ENCODE peak calls at places on chromosomes 7 and 10, in nine cellular contexts. M is left ventricle myocardium inferior; V is CD4-positive, alpha-beta T cell; A is ovary; Q is breast epithelium; W is dorsolateral prefrontal cortex; F is brain microvascular endothelial cell; Z is lower lobe of right lung; Y is heart left ventricle. S is an unnamed sample. For H3K27me3, the result is how much of the 10 kb centered on the place peaks cover.

GRCh38 chr10:78319371-78319770 is 285.7 kb downstream of the RPS24 start:
- DNase-seq in M (no peak), V (no peak), A (no peak), Q (no peak), W (no peak), F (no peak), Z (no peak), Y (no peak), S (no peak)

GRCh38 chr10:60429084-60429849 is 39.6 kb upstream of the ANK3 start:
- DNase-seq in M (peak), V (no peak), A (no peak), Q (no peak), W (no peak), F (no peak), Z (no peak), Y (no peak), S (no peak)

GRCh38 chr10:131626274-131626673 is 274.5 kb upstream of the PPP2R2D start:
- DNase-seq in M (no peak), V (no peak), A (no peak), Q (no peak), W (no peak), F (no peak), Z (no peak), Y (no peak), S (no peak)

GRCh38 chr10:71608863-71609768 is 110.5 kb downstream of the C10orf105 start:
- DNase-seq in M (peak), V (peak), A (peak), Q (peak), W (peak), F (peak), Z (peak), Y (peak), S (no peak)

GRCh38 chr7:1762238-1762945 is 92.3 kb downstream of the ELFN1 start:
- DNase-seq in M (no peak), V (no peak), A (no peak), Q (peak), W (no peak), F (no peak), Z (no peak), Y (no peak), S (no peak)

GRCh38 chr7:109579876-109580275 is 1010.2 kb downstream of the DNAJB9 start:
- DNase-seq in M (no peak), V (no peak), A (no peak), Q (no peak), W (no peak), F (no peak), Z (no peak), Y (no peak), S (no peak)

GRCh38 chr7:139981533-139981932 is 81.2 kb downstream of the PARP12 start:
- DNase-seq in M (no peak), V (no peak), A (no peak), Q (no peak), W (no peak), F (no peak), Z (no peak), Y (no peak), S (no peak)

GRCh38 chr10:101301111-101301731 is 52.7 kb upstream of the BTRC start:
- DNase-seq in M (no peak), V (no peak), A (no peak), Q (no peak), W (no peak), F (peak), Z (no peak), Y (no peak), S (no peak)

GRCh38 chr10:98253499-98253898 is 14.5 kb downstream of the LOXL4 start:
- DNase-seq in M (no peak), V (no peak), A (no peak), Q (no peak), W (no peak), F (no peak), Z (no peak), Y (no peak), S (no peak)

GRCh38 chr7:27150568-27151340 is 1.6 kb downstream of the HOXA3 start:
- DNase-seq in M (peak), V (peak), A (peak), Q (peak), W (peak), F (peak), Z (peak), Y (peak), S (no peak)

GRCh38 chr7:114944742-114945625 is 23.1 kb downstream of the MDFIC start:
- DNase-seq in M (peak), V (no peak), A (peak), Q (no peak), W (peak), F (peak), Z (peak), Y (peak), S (peak)

GRCh38 chr10:54653518-54653917 is 147.5 kb downstream of the PCDH15 start:
- DNase-seq in M (no peak), V (no peak), A (no peak), Q (no peak), W (no peak), F (no peak), Z (no peak), Y (no peak), S (no peak)

GRCh38 chr7:83427929-83428328 is 221.0 kb downstream of the SEMA3E start:
- DNase-seq in M (no peak), V (no peak), A (no peak), Q (no peak), W (no peak), F (no peak), Z (no peak), Y (no peak), S (no peak)

GRCh38 chr7:14673202-14673601 is 229.3 kb downstream of the DGKB start:
- DNase-seq in M (no peak), V (no peak), A (no peak), Q (no peak), W (no peak), F (no peak), Z (no peak), Y (no peak), S (no peak)

DNA sequence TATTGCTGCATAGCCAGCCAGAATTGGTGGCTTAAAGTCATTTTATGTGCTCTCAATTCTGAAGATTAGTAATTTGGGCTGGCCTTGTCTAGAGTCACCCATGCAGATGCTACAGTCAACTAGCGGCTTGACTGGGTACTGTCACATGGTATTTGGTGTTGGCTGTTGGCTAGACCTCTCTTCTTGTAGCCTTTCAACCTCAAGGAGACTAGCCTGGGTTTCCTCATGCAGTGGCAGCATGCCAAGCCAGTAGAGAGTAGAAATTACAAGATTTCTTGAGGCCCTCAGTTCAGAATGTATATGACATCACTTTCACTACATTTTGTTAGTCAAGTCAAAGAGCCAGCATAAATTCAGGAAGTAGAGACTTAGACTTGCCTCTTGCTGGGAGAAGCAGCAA is 3.7 kb upstream of the ZNF800 start:
- DNase-seq in M (no peak), V (no peak), A (no peak), Q (no peak), W (no peak), F (no peak), Z (peak), Y (peak), S (no peak)
- TF ChIP-seq CTCF in M (no peak), V (no peak), A (no peak), Q (no peak), W (no peak), F (peak), Z (no peak), Y (no peak), S (no peak)

DNA sequence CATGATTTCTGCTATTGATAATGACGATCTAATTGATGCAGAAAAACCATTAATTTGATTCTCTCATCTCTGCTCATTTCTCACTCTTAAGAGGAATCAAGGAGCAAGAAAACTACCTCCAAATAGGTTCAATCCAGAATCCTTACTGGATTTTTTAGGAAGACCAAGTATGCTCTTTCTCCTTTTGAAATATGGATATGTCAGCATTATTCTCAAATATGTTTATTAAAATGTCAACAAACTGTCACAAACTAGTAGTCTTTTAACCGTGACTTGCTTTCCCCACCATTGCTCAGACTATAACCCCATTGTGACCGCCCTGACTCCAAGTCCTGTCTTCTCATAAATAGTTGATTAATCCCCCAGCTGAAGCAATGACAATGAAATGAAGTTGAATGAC is 1.1 kb upstream of the ATOH7 start:
- DNase-seq in M (no peak), V (no peak), A (no peak), Q (no peak), W (no peak), F (no peak), Z (no peak), Y (no peak), S (no peak)
- H3K27me3 ChIP-seq in M (under half), V (under half), A (under half), Q (under half), W (under half), F (under half), Z (under half), Y (under half), S (under half)

GRCh38 chr7:31819031-31819430 is 132.0 kb downstream of the PPP1R17 start:
- DNase-seq in M (no peak), V (no peak), A (no peak), Q (no peak), W (no peak), F (no peak), Z (no peak), Y (no peak), S (no peak)

GRCh38 chr7:31815796-31816195 is 128.8 kb downstream of the PPP1R17 start:
- DNase-seq in M (no peak), V (no peak), A (no peak), Q (no peak), W (no peak), F (peak), Z (no peak), Y (no peak), S (no peak)

GRCh38 chr7:31811650-31812461 is 124.8 kb downstream of the PPP1R17 start:
- DNase-seq in M (no peak), V (no peak), A (no peak), Q (no peak), W (no peak), F (no peak), Z (peak), Y (peak), S (peak)

GRCh38 chr7:31816810-31817209 is 129.8 kb downstream of the PPP1R17 start:
- DNase-seq in M (no peak), V (no peak), A (no peak), Q (no peak), W (no peak), F (no peak), Z (no peak), Y (no peak), S (no peak)

DNA sequence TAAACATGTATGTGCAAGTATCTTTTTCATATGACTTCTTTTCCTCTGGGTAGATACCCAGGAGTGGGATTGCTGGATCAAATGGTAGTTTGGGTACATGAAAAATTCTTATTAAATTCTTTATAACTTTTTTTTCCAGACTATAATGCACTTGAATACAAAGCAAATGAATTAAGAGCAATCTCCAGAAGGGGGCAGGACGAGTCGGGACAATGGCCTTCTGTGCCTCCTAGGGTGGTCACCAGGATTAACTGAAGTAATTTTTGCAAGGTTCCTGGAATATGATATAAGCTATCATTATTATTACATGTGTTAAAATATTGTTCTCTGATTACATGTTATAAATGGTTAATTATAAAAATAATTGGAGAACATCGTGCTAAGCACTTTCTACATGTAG is 127.2 kb downstream of the PPP1R17 start:
- DNase-seq in M (no peak), V (no peak), A (no peak), Q (no peak), W (no peak), F (peak), Z (no peak), Y (no peak), S (no peak)
- TF ChIP-seq CTCF in M (peak), V (no peak), A (no peak), Q (no peak), W (peak), F (peak), Z (peak), Y (no peak), S (peak)

GRCh38 chr7:32227746-32228145 is 157.5 kb upstream of the PDE1C start:
- DNase-seq in M (no peak), V (no peak), A (no peak), Q (no peak), W (no peak), F (no peak), Z (no peak), Y (no peak), S (no peak)
- H3K27me3 ChIP-seq in M (half or more), V (under half), A (under half), Q (under half), W (under half), F (under half), Z (under half), Y (under half), S (under half)

GRCh38 chr7:44221231-44221791 is 20.5 kb downstream of the YKT6 start:
- DNase-seq in M (peak), V (no peak), A (no peak), Q (no peak), W (peak), F (no peak), Z (peak), Y (no peak), S (no peak)
- TF ChIP-seq CTCF in M (no peak), V (no peak), A (no peak), Q (no peak), W (no peak), F (peak), Z (no peak), Y (no peak), S (peak)

GRCh38 chr10:16681525-16681924 is 135.7 kb downstream of the RSU1 start:
- DNase-seq in M (no peak), V (no peak), A (no peak), Q (no peak), W (no peak), F (peak), Z (no peak), Y (no peak), S (no peak)
- H3K27me3 ChIP-seq in M (under half), V (under half), A (under half), Q (under half), W (under half), F (under half), Z (under half), Y (under half), S (under half)

DNA sequence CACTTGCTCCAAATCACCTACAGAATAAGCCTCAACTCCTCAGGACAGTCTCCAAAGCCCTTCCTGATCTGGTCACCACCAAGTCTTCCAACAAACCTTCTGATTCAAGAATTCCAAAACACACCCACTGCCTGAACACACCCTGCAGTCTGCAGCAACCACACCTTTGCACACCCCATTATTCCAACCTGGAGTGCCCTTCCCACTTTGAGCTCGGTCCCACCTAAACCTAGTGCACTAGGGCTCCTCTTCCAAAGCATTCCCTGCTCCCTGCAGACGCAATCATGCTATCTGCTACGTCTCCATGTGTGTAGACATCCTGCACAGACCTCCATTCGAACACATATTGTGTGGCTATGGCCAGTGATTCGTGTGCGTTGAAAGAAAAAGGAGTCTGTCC is 289.3 kb downstream of the GRID1 start:
- DNase-seq in M (no peak), V (no peak), A (no peak), Q (no peak), W (no peak), F (no peak), Z (no peak), Y (no peak), S (no peak)
- TF ChIP-seq CTCF in M (no peak), V (no peak), A (no peak), Q (no peak), W (no peak), F (no peak), Z (no peak), Y (no peak), S (no peak)

GRCh38 chr10:132925071-132925561 is 17.3 kb downstream of the CFAP46 start:
- DNase-seq in M (no peak), V (no peak), A (no peak), Q (no peak), W (peak), F (no peak), Z (peak), Y (no peak), S (no peak)
- H3K27me3 ChIP-seq in M (under half), V (under half), A (under half), Q (under half), W (under half), F (under half), Z (under half), Y (under half), S (under half)